ENCODE peak calls at places on chromosome 15, in five cellular contexts. Y is stimulated activated naive CD4-positive, alpha-beta T cell treated with Interleukin-2 at 50 U/mL for 16 hours; W is HL-60; X is H54; G is NCI-H510A. N is an unnamed sample.

GRCh38 chr15:97759363-97759762 is 201.1 kb upstream of the ARRDC4 start:
- DNase-seq in Y (no peak), W (peak; percentile 54), X (no peak), G (no peak), N (no peak)

GRCh38 chr15:35560258-35560657 is 14.3 kb upstream of the DPH6 start:
- DNase-seq in Y (no peak), W (no peak), X (no peak), G (no peak), N (no peak)

GRCh38 chr15:90868261-90868689 is at the start of gene FURIN:
- DNase-seq in Y (no peak), W (no peak), X (no peak), G (peak; percentile 89), N (no peak)

GRCh38 chr15:101151286-101151685 is 100.6 kb downstream of the CHSY1 start:
- DNase-seq in Y (no peak), W (no peak), X (no peak), G (no peak), N (no peak)

GRCh38 chr15:87609474-87609873 is 647.1 kb downstream of the NTRK3 start:
- DNase-seq in Y (no peak), W (no peak), X (peak; percentile 30), G (no peak), N (no peak)

GRCh38 chr15:93041159-93041547 is 47.9 kb downstream of the RGMA start:
- DNase-seq in Y (no peak), W (no peak), X (no peak), G (no peak), N (no peak)

GRCh38 chr15:43514241-43515057 is 3.0 kb upstream of the MAP1A start:
- DNase-seq in Y (no peak), W (no peak), X (no peak), G (peak; percentile 34), N (no peak)

GRCh38 chr15:69979269-69979668 is 118.4 kb downstream of the TLE3 start:
- DNase-seq in Y (no peak), W (no peak), X (no peak), G (no peak), N (no peak)

GRCh38 chr15:70604671-70605070 is 158.7 kb downstream of the UACA start:
- DNase-seq in Y (no peak), W (no peak), X (no peak), G (no peak), N (no peak)

GRCh38 chr15:36742696-36743095 is 163.3 kb downstream of the CDIN1 start:
- DNase-seq in Y (no peak), W (no peak), X (no peak), G (no peak), N (no peak)

GRCh38 chr15:50906954-50907865 is 1.3 kb upstream of the AP4E1 start:
- DNase-seq in Y (peak; percentile 81), W (no peak), X (no peak), G (no peak), N (peak; percentile 9)

GRCh38 chr15:90666135-90666909 is 50.8 kb upstream of the BLM start:
- DNase-seq in Y (no peak), W (no peak), X (no peak), G (no peak), N (no peak)

GRCh38 chr15:76904461-76905012 is 603 bp downstream of the SCAPER start:
- DNase-seq in Y (no peak), W (no peak), X (peak; percentile 20), G (no peak), N (no peak)

GRCh38 chr15:101359365-101359947 is 64.4 kb upstream of the SNRPA1 start:
- DNase-seq in Y (no peak), W (no peak), X (no peak), G (no peak), N (no peak)

GRCh38 chr15:69713726-69714559 is 261.3 kb downstream of the RPLP1 start:
- DNase-seq in Y (peak; percentile 62), W (no peak), X (no peak), G (no peak), N (no peak)

GRCh38 chr15:70113304-70113700 is 15.6 kb upstream of the TLE3 start:
- DNase-seq in Y (no peak), W (peak; percentile 90), X (no peak), G (no peak), N (peak; percentile 38)

GRCh38 chr15:73985101-73985873 is 6.8 kb downstream of the STOML1 start:
- DNase-seq in Y (no peak), W (no peak), X (no peak), G (no peak), N (no peak)

GRCh38 chr15:56913241-56913640 is 5.2 kb upstream of the TCF12 start:
- DNase-seq in Y (no peak), W (no peak), X (no peak), G (no peak), N (no peak)

GRCh38 chr15:53251998-53252397 is 461.9 kb upstream of the ONECUT1 start:
- DNase-seq in Y (no peak), W (no peak), X (no peak), G (peak; percentile 28), N (no peak)

GRCh38 chr15:55108858-55109518 is 87.8 kb downstream of the RSL24D1 start:
- DNase-seq in Y (no peak), W (peak; percentile 21), X (peak; percentile 9), G (no peak), N (no peak)

GRCh38 chr15:82966671-82967071 is 14.2 kb upstream of the HOMER2 start:
- DNase-seq in Y (no peak), W (no peak), X (no peak), G (no peak), N (no peak)

GRCh38 chr15:68679161-68679560 is 100.4 kb downstream of the CORO2B start:
- DNase-seq in Y (no peak), W (no peak), X (no peak), G (no peak), N (no peak)

GRCh38 chr15:48221885-48222284 is 15.8 kb downstream of the SLC12A1 start:
- DNase-seq in Y (no peak), W (no peak), X (no peak), G (no peak), N (no peak)

GRCh38 chr15:92810418-92811138 is 89.5 kb upstream of the CHD2 start:
- DNase-seq in Y (no peak), W (no peak), X (no peak), G (peak; percentile 70), N (no peak)

N was measured in esophagus squamous epithelium.